ENCODE peak calls at places on chromosomes 4 and X, in five cellular contexts. C is CD8-positive, alpha-beta T cell; Z is CD4-positive, alpha-beta T cell; D is adrenal gland; W is bronchial epithelial cell. K is an unnamed sample.

GRCh38 chr4:3869661-3870566 is 103.7 kb downstream of the ADRA2C start:
- DNase-seq in C (no peak), Z (no peak), D (no peak), W (no peak), K (no peak)

GRCh38 chr4:1395941-1396805 is 10.1 kb downstream of the NKX1-1 start:
- DNase-seq in C (no peak), Z (no peak), D (peak), W (no peak), K (no peak)

GRCh38 chr4:7398788-7399432 is 35.8 kb downstream of the PSAPL1 start:
- DNase-seq in C (no peak), Z (no peak), D (no peak), W (no peak), K (no peak)

GRCh38 chrX:11461181-11462001 is 168.2 kb downstream of the AMELX start:
- DNase-seq in C (no peak), Z (no peak), D (no peak), W (no peak), K (no peak)

GRCh38 chr4:125115941-125116340 is 198.8 kb upstream of the FAT4 start:
- DNase-seq in C (no peak), Z (no peak), D (no peak), W (peak), K (peak)

GRCh38 chr4:105546086-105546485 is 6.3 kb upstream of the ARHGEF38 start:
- DNase-seq in C (no peak), Z (no peak), D (no peak), W (no peak), K (no peak)

GRCh38 chrX:109847257-109848187 is 114.5 kb upstream of the ACSL4 start:
- DNase-seq in C (no peak), Z (no peak), D (no peak), W (peak), K (peak)

GRCh38 chr4:52823478-52824092 is 38.5 kb upstream of the RASL11B start:
- DNase-seq in C (no peak), Z (no peak), D (no peak), W (peak), K (peak)

GRCh38 chr4:34043131-34043530 is 2201.2 kb downstream of the ARAP2 start:
- DNase-seq in C (no peak), Z (no peak), D (no peak), W (no peak), K (peak)

GRCh38 chr4:132642196-132642817 is 506.8 kb upstream of the PCDH10 start:
- DNase-seq in C (no peak), Z (no peak), D (no peak), W (peak), K (peak)

GRCh38 chr4:18645356-18645755 is 623.8 kb upstream of the LCORL start:
- DNase-seq in C (no peak), Z (no peak), D (no peak), W (no peak), K (no peak)

GRCh38 chrX:10110316-10110932 is 46.4 kb upstream of the CLCN4 start:
- DNase-seq in C (peak), Z (no peak), D (no peak), W (no peak), K (no peak)

GRCh38 chr4:82721819-82722423 is 76.7 kb downstream of the SCD5 start:
- DNase-seq in C (no peak), Z (no peak), D (no peak), W (peak), K (peak)

GRCh38 chr4:96073446-96073845 is 233.6 kb downstream of the PDHA2 start:
- DNase-seq in C (no peak), Z (no peak), D (no peak), W (no peak), K (no peak)

GRCh38 chr4:8332038-8332857 is 62.7 kb downstream of the HTRA3 start:
- DNase-seq in C (no peak), Z (no peak), D (no peak), W (no peak), K (no peak)

GRCh38 chrX:82163701-82164100 is 961.8 kb downstream of the SH3BGRL start:
- DNase-seq in C (no peak), Z (no peak), D (no peak), W (peak), K (peak)

GRCh38 chr4:170657761-170658160 is 568.0 kb upstream of the AADAT start:
- DNase-seq in C (no peak), Z (no peak), D (no peak), W (peak), K (no peak)

GRCh38 chr4:168587326-168588125 is 90.7 kb downstream of the PALLD start:
- DNase-seq in C (no peak), Z (no peak), D (no peak), W (peak), K (peak)

GRCh38 chrX:16212436-16212835 is 45.2 kb downstream of the MAGEB17 start:
- DNase-seq in C (no peak), Z (no peak), D (peak), W (no peak), K (peak)

GRCh38 chr4:80611366-80611765 is 275.8 kb downstream of the CFAP299 start:
- DNase-seq in C (no peak), Z (no peak), D (no peak), W (no peak), K (no peak)

GRCh38 chr4:80215449-80216052 is 18.2 kb downstream of the PRDM8 start:
- DNase-seq in C (no peak), Z (no peak), D (no peak), W (peak), K (peak)

GRCh38 chrX:72714471-72714916 is 388 bp upstream of the PHKA1 start:
- DNase-seq in C (no peak), Z (no peak), D (peak), W (peak), K (peak)

GRCh38 chr4:1368421-1369090 is 21.5 kb downstream of the UVSSA start:
- DNase-seq in C (no peak), Z (no peak), D (peak), W (no peak), K (no peak)

GRCh38 chr4:93740890-93741289 is 87.7 kb upstream of the ATOH1 start:
- DNase-seq in C (no peak), Z (no peak), D (no peak), W (no peak), K (no peak)

GRCh38 chr4:93788712-93789111 is 39.8 kb upstream of the ATOH1 start:
- DNase-seq in C (no peak), Z (no peak), D (no peak), W (peak), K (peak)

GRCh38 chrX:40262641-40263560 is 165.1 kb upstream of the BCOR start:
- DNase-seq in C (no peak), Z (no peak), D (peak), W (peak), K (no peak)

GRCh38 chr4:116881077-116881476 is 204.3 kb downstream of the TRAM1L1 start:
- DNase-seq in C (no peak), Z (no peak), D (no peak), W (no peak), K (no peak)

GRCh38 chr4:152938237-152938969 is 2.3 kb downstream of the FHDC1 start:
- DNase-seq in C (no peak), Z (no peak), D (no peak), W (no peak), K (no peak)

GRCh38 chr4:38605181-38605764 is 58.7 kb upstream of the KLF3 start:
- DNase-seq in C (no peak), Z (no peak), D (no peak), W (no peak), K (no peak)

GRCh38 chrX:69037786-69038185 is 127.5 kb downstream of the PJA1 start:
- DNase-seq in C (no peak), Z (no peak), D (no peak), W (no peak), K (no peak)

GRCh38 chrX:115892056-115892708 is 278.4 kb upstream of the AGTR2 start:
- DNase-seq in C (no peak), Z (no peak), D (no peak), W (peak), K (peak)

GRCh38 chrX:48938721-48939416 is 18.5 kb downstream of the OTUD5 start:
- DNase-seq in C (peak), Z (peak), D (no peak), W (no peak), K (no peak)

GRCh38 chr4:7648813-7649395 is 214.2 kb upstream of the PSAPL1 start:
- DNase-seq in C (no peak), Z (no peak), D (no peak), W (no peak), K (peak)

DNA sequence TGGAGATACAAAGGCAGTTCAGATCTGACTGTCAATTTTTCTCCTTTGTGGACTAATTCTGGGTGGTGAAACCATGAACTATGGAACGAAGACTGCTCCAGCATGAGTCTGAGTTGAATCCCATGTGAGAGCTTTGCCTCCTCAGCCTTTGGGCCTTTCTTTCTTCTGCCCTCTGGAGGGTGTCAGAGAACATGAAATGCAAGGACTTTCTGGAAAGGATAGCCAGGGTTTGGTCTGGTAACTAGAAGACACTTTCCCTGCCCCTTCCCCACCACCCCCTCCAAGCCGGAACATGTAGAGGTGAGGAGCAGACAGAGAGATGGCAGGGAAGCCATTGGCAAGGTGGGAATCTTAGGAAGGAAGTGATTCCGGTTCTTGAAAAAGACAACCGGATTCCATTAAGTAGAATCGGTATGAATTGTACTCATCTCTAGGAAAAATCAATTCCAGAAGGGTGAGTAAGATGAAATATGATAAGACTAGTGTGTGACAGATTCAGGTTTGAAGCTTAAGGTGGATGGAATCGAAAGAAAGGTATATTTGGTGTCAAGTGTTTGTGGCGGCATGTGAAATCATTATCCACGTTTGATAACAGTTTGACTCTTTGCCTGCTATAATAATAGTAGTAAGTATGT is 19.0 kb downstream of the FHL1 start:
- DNase-seq in C (no peak), Z (no peak), D (no peak), W (peak), K (peak)
- TF ChIP-seq CTCF in C (no peak), Z (no peak), D (no peak), W (peak), K (peak)

DNA sequence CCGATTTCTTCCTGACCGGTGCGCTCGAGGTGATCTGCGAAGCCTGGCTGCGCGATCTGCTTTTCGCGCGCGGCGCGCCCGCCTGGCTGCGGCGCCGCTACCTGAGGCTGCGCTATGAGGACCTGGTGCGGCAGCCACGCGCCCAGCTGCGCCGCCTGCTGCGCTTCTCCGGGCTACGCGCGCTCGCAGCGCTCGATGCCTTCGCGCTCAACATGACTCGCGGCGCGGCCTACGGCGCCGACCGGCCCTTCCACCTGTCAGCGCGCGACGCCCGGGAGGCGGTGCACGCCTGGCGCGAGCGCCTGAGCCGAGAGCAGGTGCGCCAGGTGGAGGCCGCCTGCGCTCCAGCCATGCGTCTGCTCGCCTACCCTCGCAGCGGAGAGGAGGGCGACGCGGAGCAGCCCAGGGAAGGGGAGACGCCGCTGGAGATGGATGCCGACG is 1.4 kb downstream of the CHST7 start:
- DNase-seq in C (peak), Z (peak), D (no peak), W (no peak), K (no peak)
- TF ChIP-seq CTCF in C (no peak), Z (no peak), D (no peak), W (no peak), K (no peak)

GRCh38 chrX:17488036-17488435 is 113.0 kb downstream of the NHS start:
- DNase-seq in C (no peak), Z (no peak), D (no peak), W (peak), K (peak)

GRCh38 chrX:17484592-17484991 is 109.6 kb downstream of the NHS start:
- DNase-seq in C (no peak), Z (no peak), D (no peak), W (no peak), K (no peak)
- TF ChIP-seq CTCF in C (no peak), Z (no peak), D (no peak), W (no peak), K (no peak)

GRCh38 chrX:29617725-29618124 is 597.6 kb upstream of the MAGEB2 start:
- DNase-seq in C (no peak), Z (no peak), D (no peak), W (no peak), K (peak)
- TF ChIP-seq CTCF in C (no peak), Z (no peak), D (no peak), W (peak), K (peak)

GRCh38 chr4:165700855-165701254 is 172.2 kb upstream of the TLL1 start:
- DNase-seq in C (no peak), Z (no peak), D (no peak), W (peak), K (peak)
- TF ChIP-seq CTCF in C (no peak), Z (no peak), D (no peak), W (peak), K (no peak)

DNA sequence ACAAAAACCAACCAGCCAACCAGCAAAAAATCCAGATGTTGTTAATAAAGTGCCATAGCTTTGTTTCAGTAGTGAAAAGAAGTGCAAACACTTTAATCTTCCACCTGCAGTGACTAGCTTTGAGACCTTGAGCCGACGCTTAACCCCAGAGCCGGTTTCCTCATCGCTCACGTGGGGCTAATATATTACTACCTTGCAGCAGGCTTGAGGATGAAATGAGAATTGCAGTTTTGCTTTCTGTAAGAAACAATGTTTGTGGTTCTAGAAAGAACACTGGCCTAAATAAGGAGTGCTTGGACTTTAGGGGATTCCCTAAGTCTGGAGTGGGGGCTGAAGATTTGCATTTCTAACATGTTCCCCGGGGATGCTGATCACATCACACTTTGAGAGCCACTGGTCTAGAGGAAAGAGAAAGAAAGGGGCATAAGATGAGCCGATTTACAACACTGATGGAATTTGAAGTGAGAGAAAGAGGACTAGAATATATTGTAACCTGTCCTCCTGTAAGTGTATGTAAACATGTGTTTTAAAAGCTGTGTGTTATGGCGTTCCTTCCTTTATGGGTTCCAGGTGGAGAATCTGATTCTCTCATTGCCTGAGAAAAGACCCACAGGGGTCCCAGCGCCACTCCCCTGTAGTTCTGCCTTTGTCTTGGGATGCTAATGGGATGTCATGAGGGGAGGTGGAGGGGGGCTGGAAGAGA is 1.4 kb downstream of the FGF2 start:
- DNase-seq in C (peak), Z (peak), D (peak), W (peak), K (peak)
- TF ChIP-seq CTCF in C (no peak), Z (no peak), D (no peak), W (no peak), K (no peak)

K was measured in MCF 10A.